ENCODE peak calls at places on chromosomes 3 and 15, in ten cellular contexts. D is heart right ventricle, C is lower leg skin, H is AG04450, L is GM20000, B is AG09309, T is left lung, J is cardiac fibroblast, Y is keratinocyte, Q is foreskin fibroblast. A is an unnamed sample.

GRCh38 chr15:95558916-95559315 is 771.6 kb upstream of the NR2F2 start:
- DNase-seq in D (no peak), C (no peak), H (no peak), L (no peak), B (no peak), T (no peak), J (no peak), Y (no peak), Q (no peak), A (no peak)

GRCh38 chr15:27706300-27706699 is 392.8 kb downstream of the OCA2 start:
- DNase-seq in D (no peak), C (no peak), H (no peak), L (no peak), B (no peak), T (no peak), J (no peak), Y (no peak), Q (no peak), A (no peak)

GRCh38 chr3:10198761-10199688 is 34.3 kb downstream of the IRAK2 start:
- DNase-seq in D (no peak), C (peak; percentile 48), H (no peak), L (peak; percentile 72), B (no peak), T (peak; percentile 48), J (peak; percentile 71), Y (peak; percentile 72), Q (no peak), A (no peak)

GRCh38 chr3:172466553-172467130 is 18.4 kb upstream of the GHSR start:
- DNase-seq in D (no peak), C (no peak), H (no peak), L (no peak), B (no peak), T (no peak), J (peak; percentile 14), Y (no peak), Q (no peak), A (no peak)

GRCh38 chr3:10594915-10595314 is 89.5 kb upstream of the ATP2B2 start:
- DNase-seq in D (no peak), C (no peak), H (peak; percentile 18), L (peak; percentile 51), B (no peak), T (peak; percentile 36), J (peak; percentile 54), Y (peak; percentile 5), Q (peak; percentile 26), A (peak; percentile 83)

GRCh38 chr15:90956551-90957104 is 1.9 kb downstream of the RCCD1 start:
- DNase-seq in D (peak; percentile 80), C (peak; percentile 49), H (peak; percentile 13), L (peak; percentile 96), B (no peak), T (peak; percentile 76), J (peak; percentile 84), Y (no peak), Q (peak; percentile 59), A (peak; percentile 81)

GRCh38 chr3:124685481-124685880 is 44.8 kb upstream of the UMPS start:
- DNase-seq in D (no peak), C (no peak), H (no peak), L (peak; percentile 18), B (no peak), T (no peak), J (no peak), Y (no peak), Q (no peak), A (no peak)

GRCh38 chr3:53161345-53161819 is 373 bp downstream of the PRKCD start:
- DNase-seq in D (peak; percentile 54), C (no peak), H (no peak), L (peak; percentile 63), B (no peak), T (no peak), J (no peak), Y (no peak), Q (no peak), A (no peak)

GRCh38 chr15:58957101-58957973 is 23.9 kb upstream of the SLTM start:
- DNase-seq in D (no peak), C (peak; percentile 36), H (no peak), L (peak; percentile 56), B (no peak), T (no peak), J (peak; percentile 68), Y (no peak), Q (peak; percentile 44), A (no peak)

GRCh38 chr15:59327942-59328341 is 44.7 kb downstream of the MYO1E start:
- DNase-seq in D (no peak), C (no peak), H (no peak), L (no peak), B (no peak), T (no peak), J (no peak), Y (no peak), Q (no peak), A (no peak)

GRCh38 chr15:39016706-39017105 is 452.1 kb upstream of the RASGRP1 start:
- DNase-seq in D (no peak), C (no peak), H (no peak), L (no peak), B (no peak), T (no peak), J (peak; percentile 23), Y (peak; percentile 9), Q (no peak), A (no peak)

GRCh38 chr15:67202091-67202490 is 52.4 kb downstream of the AAGAB start:
- DNase-seq in D (no peak), C (no peak), H (no peak), L (no peak), B (no peak), T (no peak), J (no peak), Y (no peak), Q (no peak), A (no peak)

GRCh38 chr15:67199881-67200763 is 54.3 kb downstream of the AAGAB start:
- DNase-seq in D (no peak), C (no peak), H (no peak), L (no peak), B (no peak), T (no peak), J (no peak), Y (no peak), Q (no peak), A (no peak)

GRCh38 chr15:67199391-67199790 is 55.1 kb downstream of the AAGAB start:
- DNase-seq in D (no peak), C (no peak), H (no peak), L (no peak), B (no peak), T (no peak), J (no peak), Y (no peak), Q (no peak), A (no peak)

GRCh38 chr15:67202991-67203390 is 51.5 kb downstream of the AAGAB start:
- DNase-seq in D (no peak), C (no peak), H (no peak), L (no peak), B (no peak), T (no peak), J (no peak), Y (no peak), Q (no peak), A (no peak)

DNA sequence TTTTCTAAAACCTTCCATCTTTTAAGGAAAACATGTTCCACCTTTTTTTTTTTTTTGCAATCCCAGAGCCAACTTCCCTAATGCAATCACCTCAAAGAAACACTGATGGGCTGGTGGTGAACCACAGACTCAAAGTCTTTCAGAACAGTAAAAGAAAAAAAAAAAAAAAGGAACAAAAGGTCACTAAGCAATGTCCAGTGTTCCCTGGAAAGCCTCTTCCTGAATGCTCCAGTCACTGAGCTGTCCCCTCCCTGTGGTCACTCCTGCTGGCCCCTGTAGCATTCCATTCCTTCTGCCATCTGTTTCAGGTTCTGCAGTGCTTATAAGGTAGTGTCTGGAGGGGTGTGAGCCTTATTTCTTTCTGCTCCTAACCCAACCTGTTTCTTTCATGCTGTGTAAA is 53.3 kb downstream of the AAGAB start:
- DNase-seq in D (no peak), C (no peak), H (no peak), L (no peak), B (no peak), T (no peak), J (no peak), Y (no peak), Q (no peak), A (no peak)
- TF ChIP-seq CTCF in D (no peak), C (no peak), H (no peak), L (no peak), B (no peak), T (no peak), J (no peak), Y (no peak), Q (no peak), A (no peak)

DNA sequence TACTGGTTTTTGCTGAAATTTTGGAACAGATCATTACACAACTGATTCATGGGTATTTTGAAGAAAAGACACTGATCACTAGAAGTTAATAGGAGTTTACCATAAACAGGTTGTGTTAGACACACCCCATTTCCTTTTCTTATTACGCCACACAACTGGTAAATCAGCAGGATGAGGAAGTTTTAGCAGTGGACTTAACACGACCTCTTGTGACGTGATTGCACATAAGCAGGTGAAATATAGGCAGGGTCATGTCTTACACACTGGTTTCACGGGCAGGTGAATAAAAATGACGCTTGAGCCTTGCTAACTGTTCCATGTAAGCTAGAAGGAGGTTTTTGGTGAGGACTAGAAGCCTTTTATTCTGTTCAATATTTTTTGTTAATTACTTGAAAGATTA is 27.1 kb upstream of the TPRG1 start:
- DNase-seq in D (no peak), C (peak; percentile 31), H (no peak), L (no peak), B (no peak), T (no peak), J (peak; percentile 60), Y (no peak), Q (peak; percentile 3), A (no peak)
- TF ChIP-seq CTCF in D (no peak), C (no peak), H (no peak), L (no peak), B (no peak), T (no peak), J (peak; percentile 19), Y (peak; percentile 62), Q (no peak), A (no peak)

DNA sequence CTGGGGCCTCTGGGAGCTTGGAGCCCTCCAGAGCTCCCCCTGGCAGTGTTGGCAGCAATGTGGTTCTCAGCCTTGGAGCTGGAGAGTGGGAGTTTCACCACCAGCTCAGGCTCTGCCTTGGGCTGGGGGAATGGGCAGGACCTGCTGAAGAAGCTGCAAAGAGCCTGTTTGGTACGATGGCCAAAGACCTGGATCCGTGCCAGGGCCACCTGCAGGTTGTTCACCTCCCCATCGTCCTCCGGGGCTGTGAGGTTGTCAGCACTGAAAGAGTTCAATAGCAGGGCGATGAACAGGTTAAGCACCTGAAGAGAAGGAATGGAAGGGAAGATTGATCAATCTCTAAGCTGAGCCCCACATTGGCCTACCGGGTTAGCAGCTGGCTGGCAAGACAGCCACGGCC is 77.3 kb upstream of the SCN5A start:
- DNase-seq in D (no peak), C (no peak), H (no peak), L (no peak), B (no peak), T (no peak), J (no peak), Y (no peak), Q (no peak), A (no peak)
- TF ChIP-seq CTCF in D (no peak), C (no peak), H (no peak), L (no peak), B (no peak), T (no peak), J (no peak), Y (no peak), Q (no peak), A (no peak)

DNA sequence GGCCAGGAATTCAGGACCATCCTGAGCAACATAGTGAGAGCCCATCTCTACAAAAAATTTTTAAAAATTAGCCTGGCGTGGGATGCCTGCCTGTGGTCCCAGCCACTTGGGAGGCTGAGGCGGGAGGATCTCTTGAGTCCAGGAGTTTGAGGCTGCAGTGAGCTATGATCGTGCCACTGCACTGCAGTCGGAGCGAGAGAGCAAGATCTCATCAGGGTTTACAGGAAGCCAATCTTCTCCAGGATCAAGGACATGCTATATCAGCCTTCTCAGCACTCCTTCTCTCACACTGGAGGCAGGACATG is 451 bp upstream of the STOML1 start:
- DNase-seq in D (no peak), C (no peak), H (no peak), L (no peak), B (no peak), T (no peak), J (no peak), Y (no peak), Q (no peak), A (no peak)
- TF ChIP-seq CTCF in D (no peak), C (no peak), H (no peak), L (no peak), B (no peak), T (peak; percentile 51), J (no peak), Y (no peak), Q (no peak), A (no peak)

A was measured in mesothelial cell of epicardium.